ENCODE peak calls at places on chromosome 1, in six cellular contexts. One of them, this sample, is unnamed. For H3K36me3, the result is how much of the 10 kb centered on the place peaks cover.

GRCh38 chr1:94122201-94122970 is 1.4 kb upstream of the ABCA4 start:
- DNase-seq in brain microvascular endothelial cell: peak
- DNase-seq in CD8-positive, alpha-beta memory T cell: no peak
- DNase-seq in PC-9: no peak
- DNase-seq in body of pancreas: no peak
- DNase-seq in suprapubic skin: no peak
- DNase-seq in this sample: no peak

GRCh38 chr1:19458815-19459417 is 26.4 kb downstream of the CAPZB start:
- DNase-seq in CD8-positive, alpha-beta memory T cell: no peak
- DNase-seq in suprapubic skin: no peak
- DNase-seq in body of pancreas: no peak
- DNase-seq in PC-9: no peak
- DNase-seq in brain microvascular endothelial cell: no peak
- DNase-seq in this sample: no peak

GRCh38 chr1:226637147-226637935 is 88.8 kb downstream of the STUM start:
- DNase-seq in body of pancreas: no peak
- DNase-seq in CD8-positive, alpha-beta memory T cell: peak
- DNase-seq in PC-9: no peak
- DNase-seq in suprapubic skin: peak
- DNase-seq in brain microvascular endothelial cell: no peak
- DNase-seq in this sample: no peak

GRCh38 chr1:40232444-40232843 is 15.3 kb upstream of the TMCO2 start:
- DNase-seq in body of pancreas: no peak
- DNase-seq in CD8-positive, alpha-beta memory T cell: peak
- DNase-seq in suprapubic skin: no peak
- DNase-seq in PC-9: no peak
- DNase-seq in brain microvascular endothelial cell: no peak
- DNase-seq in this sample: peak

GRCh38 chr1:11918779-11919519 is 7.3 kb downstream of the KIAA2013 start:
- DNase-seq in body of pancreas: no peak
- DNase-seq in suprapubic skin: no peak
- DNase-seq in brain microvascular endothelial cell: peak
- DNase-seq in PC-9: no peak
- DNase-seq in CD8-positive, alpha-beta memory T cell: no peak
- DNase-seq in this sample: no peak

GRCh38 chr1:68346192-68346808 is 103.5 kb downstream of the RPE65 start:
- DNase-seq in PC-9: no peak
- DNase-seq in body of pancreas: no peak
- DNase-seq in CD8-positive, alpha-beta memory T cell: no peak
- DNase-seq in suprapubic skin: no peak
- DNase-seq in brain microvascular endothelial cell: no peak
- DNase-seq in this sample: no peak

GRCh38 chr1:27603320-27603961 is 503 bp downstream of the AHDC1 start:
- DNase-seq in brain microvascular endothelial cell: no peak
- DNase-seq in suprapubic skin: peak
- DNase-seq in body of pancreas: peak
- DNase-seq in PC-9: no peak
- DNase-seq in CD8-positive, alpha-beta memory T cell: no peak
- DNase-seq in this sample: no peak

GRCh38 chr1:152071123-152071522 is 17.7 kb downstream of the TCHHL1 start:
- DNase-seq in body of pancreas: no peak
- DNase-seq in brain microvascular endothelial cell: no peak
- DNase-seq in suprapubic skin: no peak
- DNase-seq in CD8-positive, alpha-beta memory T cell: no peak
- DNase-seq in PC-9: no peak
- DNase-seq in this sample: no peak

GRCh38 chr1:6602669-6603423 is at the start of gene KLHL21:
- DNase-seq in CD8-positive, alpha-beta memory T cell: peak
- DNase-seq in brain microvascular endothelial cell: peak
- DNase-seq in PC-9: peak
- DNase-seq in body of pancreas: peak
- DNase-seq in suprapubic skin: peak
- DNase-seq in this sample: peak
- H3K36me3 ChIP-seq in CD8-positive, alpha-beta memory T cell: under half
- H3K36me3 ChIP-seq in brain microvascular endothelial cell: under half
- H3K36me3 ChIP-seq in PC-9: under half
- H3K36me3 ChIP-seq in body of pancreas: under half
- H3K36me3 ChIP-seq in suprapubic skin: under half
- H3K36me3 ChIP-seq in this sample: under half

GRCh38 chr1:117096871-117097842 is 24.4 kb downstream of the TRIM45 start:
- DNase-seq in suprapubic skin: no peak
- DNase-seq in brain microvascular endothelial cell: peak
- DNase-seq in CD8-positive, alpha-beta memory T cell: no peak
- DNase-seq in PC-9: no peak
- DNase-seq in body of pancreas: no peak
- DNase-seq in this sample: no peak

GRCh38 chr1:117093091-117093534 is 28.4 kb downstream of the TRIM45 start:
- DNase-seq in PC-9: peak
- DNase-seq in body of pancreas: no peak
- DNase-seq in CD8-positive, alpha-beta memory T cell: no peak
- DNase-seq in brain microvascular endothelial cell: peak
- DNase-seq in suprapubic skin: no peak
- DNase-seq in this sample: no peak

GRCh38 chr1:117093870-117094621 is 27.5 kb downstream of the TRIM45 start:
- DNase-seq in PC-9: peak
- DNase-seq in suprapubic skin: no peak
- DNase-seq in brain microvascular endothelial cell: peak
- DNase-seq in body of pancreas: no peak
- DNase-seq in CD8-positive, alpha-beta memory T cell: peak
- DNase-seq in this sample: no peak

GRCh38 chr1:117095237-117095636 is 26.3 kb downstream of the TRIM45 start:
- DNase-seq in body of pancreas: no peak
- DNase-seq in PC-9: no peak
- DNase-seq in brain microvascular endothelial cell: no peak
- DNase-seq in CD8-positive, alpha-beta memory T cell: no peak
- DNase-seq in suprapubic skin: no peak
- DNase-seq in this sample: no peak

GRCh38 chr1:117092594-117092993 is 29.0 kb downstream of the TRIM45 start:
- DNase-seq in PC-9: no peak
- DNase-seq in body of pancreas: no peak
- DNase-seq in suprapubic skin: no peak
- DNase-seq in CD8-positive, alpha-beta memory T cell: no peak
- DNase-seq in brain microvascular endothelial cell: no peak
- DNase-seq in this sample: no peak
- H3K4me3 ChIP-seq in PC-9: no peak
- H3K4me3 ChIP-seq in body of pancreas: no peak
- H3K4me3 ChIP-seq in suprapubic skin: no peak
- H3K4me3 ChIP-seq in CD8-positive, alpha-beta memory T cell: no peak
- H3K4me3 ChIP-seq in brain microvascular endothelial cell: no peak
- H3K4me3 ChIP-seq in this sample: no peak

DNA sequence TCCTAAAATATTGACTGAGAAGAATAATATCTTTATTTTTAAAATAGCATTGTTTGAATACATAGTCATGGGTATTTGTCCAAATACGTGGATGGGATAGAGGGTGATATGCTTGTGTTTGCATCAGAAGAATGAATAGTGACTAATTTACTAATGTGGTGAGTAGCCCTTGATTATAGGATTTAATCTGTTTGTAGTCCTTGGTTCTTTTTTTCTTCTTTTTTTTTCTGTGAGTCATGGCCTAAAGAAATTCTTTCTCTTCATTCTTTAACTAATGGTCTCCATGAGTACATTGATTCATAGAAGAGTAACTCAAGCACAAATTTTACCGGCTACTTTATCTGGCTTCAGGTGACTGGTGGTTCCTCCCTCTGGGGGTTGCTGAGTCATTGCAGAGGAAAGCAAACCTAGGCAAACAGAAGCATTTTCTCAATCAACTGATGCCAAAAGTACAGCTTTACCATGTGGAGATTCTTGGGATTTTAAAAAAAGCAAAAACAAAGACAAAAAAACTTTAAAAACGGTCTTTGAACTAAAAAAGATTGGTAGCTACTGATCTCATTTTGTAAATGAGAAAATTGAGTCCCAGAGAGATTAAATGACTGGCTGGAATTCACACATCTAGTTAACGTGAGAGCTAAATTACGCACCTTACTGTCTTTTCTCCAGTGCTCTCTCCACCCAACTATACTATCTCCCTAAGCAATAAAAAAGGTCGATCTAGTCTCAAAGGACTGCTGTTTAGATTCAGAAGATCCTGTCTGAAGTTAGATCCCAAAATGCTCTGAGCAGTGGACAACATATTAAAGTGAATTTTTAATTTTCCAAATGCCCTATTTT is 40.5 kb downstream of the AK5 start:
- DNase-seq in CD8-positive, alpha-beta memory T cell: no peak
- DNase-seq in PC-9: peak
- DNase-seq in brain microvascular endothelial cell: peak
- DNase-seq in suprapubic skin: no peak
- DNase-seq in body of pancreas: no peak
- DNase-seq in this sample: no peak
- H3K27ac ChIP-seq in CD8-positive, alpha-beta memory T cell: no peak
- H3K27ac ChIP-seq in PC-9: peak
- H3K27ac ChIP-seq in brain microvascular endothelial cell: peak
- H3K27ac ChIP-seq in suprapubic skin: no peak
- H3K27ac ChIP-seq in body of pancreas: no peak
- H3K27ac ChIP-seq in this sample: no peak

DNA sequence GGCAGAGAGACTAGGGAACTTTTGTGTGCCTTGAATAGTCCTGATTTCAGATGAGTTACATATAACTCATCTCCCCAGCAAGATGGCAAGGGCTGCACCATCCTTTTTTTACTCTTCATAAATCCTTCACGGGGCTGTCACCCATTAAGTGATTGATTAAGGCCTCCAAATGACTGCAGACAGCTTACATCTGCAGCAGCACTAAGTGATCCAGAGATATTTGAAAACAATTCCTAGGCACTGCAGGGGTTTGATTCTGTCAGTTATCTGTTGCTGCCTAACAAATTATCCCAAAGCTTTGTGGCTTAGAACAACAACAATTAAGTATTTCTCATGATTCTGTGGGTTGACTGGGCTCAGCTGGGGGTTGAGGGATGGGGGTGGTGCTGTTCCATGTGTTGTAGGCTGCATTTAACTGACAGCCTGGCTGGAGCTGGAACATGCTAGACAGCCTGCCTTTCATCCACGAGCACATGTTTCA is 19.3 kb downstream of the TEX38 start:
- DNase-seq in CD8-positive, alpha-beta memory T cell: no peak
- DNase-seq in suprapubic skin: no peak
- DNase-seq in brain microvascular endothelial cell: no peak
- DNase-seq in body of pancreas: no peak
- DNase-seq in PC-9: no peak
- DNase-seq in this sample: no peak
- H3K36me3 ChIP-seq in CD8-positive, alpha-beta memory T cell: half or more
- H3K36me3 ChIP-seq in suprapubic skin: half or more
- H3K36me3 ChIP-seq in brain microvascular endothelial cell: under half
- H3K36me3 ChIP-seq in body of pancreas: under half
- H3K36me3 ChIP-seq in PC-9: half or more
- H3K36me3 ChIP-seq in this sample: half or more

GRCh38 chr1:34780528-34780927 is 486 bp upstream of the GJB3 start:
- DNase-seq in brain microvascular endothelial cell: no peak
- DNase-seq in suprapubic skin: peak
- DNase-seq in CD8-positive, alpha-beta memory T cell: no peak
- DNase-seq in body of pancreas: no peak
- DNase-seq in PC-9: peak
- DNase-seq in this sample: no peak

GRCh38 chr1:34779526-34779925 is 1.5 kb upstream of the GJB3 start:
- DNase-seq in CD8-positive, alpha-beta memory T cell: no peak
- DNase-seq in brain microvascular endothelial cell: no peak
- DNase-seq in suprapubic skin: peak
- DNase-seq in PC-9: peak
- DNase-seq in body of pancreas: no peak
- DNase-seq in this sample: no peak

GRCh38 chr1:34779962-34780361 is 1.1 kb upstream of the GJB3 start:
- DNase-seq in brain microvascular endothelial cell: no peak
- DNase-seq in body of pancreas: no peak
- DNase-seq in PC-9: no peak
- DNase-seq in suprapubic skin: peak
- DNase-seq in CD8-positive, alpha-beta memory T cell: no peak
- DNase-seq in this sample: no peak

GRCh38 chr1:34781844-34782391 is 904 bp downstream of the GJB3 start:
- DNase-seq in PC-9: peak
- DNase-seq in CD8-positive, alpha-beta memory T cell: no peak
- DNase-seq in suprapubic skin: peak
- DNase-seq in brain microvascular endothelial cell: no peak
- DNase-seq in body of pancreas: no peak
- DNase-seq in this sample: no peak

DNA sequence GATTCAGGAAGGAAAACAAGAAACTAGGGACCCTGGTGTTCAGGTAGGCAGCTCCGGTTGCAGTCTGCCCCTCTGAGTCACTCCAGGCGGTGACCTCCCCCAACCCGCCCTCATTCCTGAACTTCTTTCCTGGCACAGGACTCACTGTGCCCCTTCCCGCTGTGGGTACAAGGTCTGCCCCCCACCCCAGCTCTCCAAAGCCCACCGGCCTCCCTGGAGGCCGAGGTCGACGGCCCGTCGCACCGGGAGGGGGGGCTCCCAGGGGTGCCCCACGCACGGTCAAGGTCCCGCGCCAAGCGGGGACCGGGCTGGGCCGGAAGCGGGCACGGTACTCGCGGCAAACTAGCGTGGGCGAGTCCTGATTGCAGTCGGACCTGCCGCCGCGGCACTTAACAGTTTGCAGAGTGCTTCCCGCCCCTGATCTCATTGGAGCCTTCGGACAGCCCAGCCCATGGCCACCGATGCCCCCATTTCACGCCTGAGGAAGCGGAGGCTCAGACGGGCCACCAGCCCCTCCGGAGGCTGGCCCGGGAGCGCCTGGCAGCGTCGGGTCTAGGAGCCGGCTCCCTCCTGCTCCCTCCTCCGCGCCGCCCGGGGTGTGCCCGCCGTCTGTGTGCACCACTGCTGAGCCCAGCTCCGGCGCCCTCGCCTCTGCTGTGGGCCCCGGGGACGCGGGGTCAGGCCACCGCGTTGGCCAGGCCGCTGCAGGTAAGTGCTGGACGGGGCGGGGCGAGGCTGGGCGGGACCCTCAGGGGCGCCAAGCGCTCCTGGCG is at the start of gene GJB3:
- DNase-seq in suprapubic skin: peak
- DNase-seq in PC-9: peak
- DNase-seq in CD8-positive, alpha-beta memory T cell: no peak
- DNase-seq in brain microvascular endothelial cell: no peak
- DNase-seq in body of pancreas: no peak
- DNase-seq in this sample: no peak
- H3K4me3 ChIP-seq in suprapubic skin: peak
- H3K4me3 ChIP-seq in PC-9: peak
- H3K4me3 ChIP-seq in CD8-positive, alpha-beta memory T cell: no peak
- H3K4me3 ChIP-seq in brain microvascular endothelial cell: peak
- H3K4me3 ChIP-seq in body of pancreas: no peak
- H3K4me3 ChIP-seq in this sample: no peak

This sample was measured in CD4-positive, CD25-positive, alpha-beta regulatory T cell.